ENCODE peak calls at places on chromosomes 12 and 14, in seven cellular contexts. I is amniotic stem cell; N is HepG2; D is globus pallidus; P is stimulated activated CD4-positive, alpha-beta T cell treated with anti-CD3 and anti-CD28 coated beads, Interleukin-4, amount 100 ng/mL, for 24 hours; X is Peyer's patch; B is NCI-H2171 treated with DMSO at 0.1 percent for 48 hours. G is an unnamed sample.

GRCh38 chr12:117165342-117165741 is 24.9 kb downstream of the FBXO21 start:
- DNase-seq in I (no peak), N (no peak), D (no peak), P (no peak), X (no peak), B (no peak), G (no peak)

GRCh38 chr14:96038558-96038919 is 623 bp upstream of the C14orf132 start:
- DNase-seq in I (no peak), N (no peak), D (no peak), P (no peak), X (no peak), B (peak; percentile 62), G (no peak)

GRCh38 chr12:94445662-94446061 is 14.0 kb downstream of the CEP83 start:
- DNase-seq in I (no peak), N (no peak), D (no peak), P (no peak), X (no peak), B (no peak), G (no peak)

GRCh38 chr12:63862187-63863107 is 17.9 kb downstream of the SRGAP1 start:
- DNase-seq in I (no peak), N (peak; percentile 83), D (no peak), P (no peak), X (no peak), B (no peak), G (no peak)

GRCh38 chr12:18462437-18462836 is 201.1 kb downstream of the PIK3C2G start:
- DNase-seq in I (no peak), N (no peak), D (peak; percentile 40), P (no peak), X (no peak), B (no peak), G (no peak)

GRCh38 chr12:25493682-25494081 is 59.4 kb downstream of the LMNTD1 start:
- DNase-seq in I (no peak), N (no peak), D (no peak), P (no peak), X (no peak), B (no peak), G (no peak)

GRCh38 chr12:93924367-93924766 is 224.0 kb upstream of the PLXNC1 start:
- DNase-seq in I (no peak), N (no peak), D (no peak), P (no peak), X (no peak), B (no peak), G (no peak)

GRCh38 chr12:27260746-27261145 is 16.7 kb downstream of the STK38L start:
- DNase-seq in I (no peak), N (no peak), D (no peak), P (no peak), X (no peak), B (no peak), G (no peak)

GRCh38 chr12:132282950-132283771 is 46.2 kb downstream of the GALNT9 start:
- DNase-seq in I (no peak), N (no peak), D (no peak), P (no peak), X (no peak), B (peak; percentile 75), G (no peak)

GRCh38 chr12:108367436-108367835 is 28.3 kb upstream of the CMKLR1 start:
- DNase-seq in I (peak; percentile 34), N (no peak), D (no peak), P (no peak), X (no peak), B (no peak), G (no peak)

GRCh38 chr12:117092511-117092780 is 6.8 kb downstream of the TESC start:
- DNase-seq in I (no peak), N (no peak), D (no peak), P (no peak), X (no peak), B (no peak), G (no peak)

GRCh38 chr12:81797100-81797499 is 38.0 kb upstream of the PPFIA2 start:
- DNase-seq in I (no peak), N (peak; percentile 6), D (no peak), P (no peak), X (no peak), B (peak; percentile 17), G (no peak)

GRCh38 chr12:80780746-80781145 is 64.0 kb downstream of the MYF5 start:
- DNase-seq in I (no peak), N (peak; percentile 29), D (no peak), P (no peak), X (no peak), B (no peak), G (no peak)

GRCh38 chr12:115752913-115753726 is 524.4 kb downstream of the MED13L start:
- DNase-seq in I (peak; percentile 79), N (peak; percentile 58), D (peak; percentile 63), P (no peak), X (no peak), B (peak; percentile 32), G (no peak)

GRCh38 chr14:61566537-61567225 is 128.6 kb upstream of the HIF1A start:
- DNase-seq in I (no peak), N (no peak), D (no peak), P (no peak), X (no peak), B (no peak), G (no peak)

GRCh38 chr12:109263439-109263838 is 45.6 kb downstream of the FOXN4 start:
- DNase-seq in I (no peak), N (no peak), D (no peak), P (no peak), X (no peak), B (no peak), G (no peak)

GRCh38 chr14:32407170-32407569 is 78.1 kb downstream of the AKAP6 start:
- DNase-seq in I (no peak), N (no peak), D (no peak), P (no peak), X (no peak), B (no peak), G (no peak)

GRCh38 chr14:101183376-101184103 is 280.0 kb upstream of the RTL1 start:
- DNase-seq in I (no peak), N (peak; percentile 36), D (no peak), P (no peak), X (no peak), B (no peak), G (peak; percentile 54)

GRCh38 chr14:68843471-68844209 is 50.8 kb upstream of the ZFP36L1 start:
- DNase-seq in I (no peak), N (no peak), D (peak; percentile 40), P (peak; percentile 81), X (peak; percentile 69), B (peak; percentile 81), G (no peak)

GRCh38 chr14:35113308-35113950 is 8.4 kb downstream of the PPP2R3C start:
- DNase-seq in I (no peak), N (no peak), D (no peak), P (no peak), X (no peak), B (no peak), G (no peak)

GRCh38 chr12:45315462-45315861 is 99.6 kb downstream of the ANO6 start:
- DNase-seq in I (no peak), N (no peak), D (no peak), P (no peak), X (no peak), B (no peak), G (no peak)

GRCh38 chr12:27083861-27084271 is 1.5 kb upstream of the C12orf71 start:
- DNase-seq in I (no peak), N (no peak), D (peak; percentile 0), P (no peak), X (no peak), B (no peak), G (no peak)